ENCODE peak calls at places on chromosome 19, in four cellular contexts. Q is mesendoderm, B is IMR-90, W is H1. T is an unnamed sample.

GRCh38 chr19:30047355-30047895 is 105.4 kb downstream of the URI1 start:
- DNase-seq in Q (no peak), B (no peak), W (no peak), T (no peak)

GRCh38 chr19:16315825-16316505 is 8.7 kb upstream of the KLF2 start:
- DNase-seq in Q (no peak), B (peak), W (no peak), T (no peak)

GRCh38 chr19:35254341-35255297 is 5.8 kb downstream of the LSR start:
- DNase-seq in Q (no peak), B (no peak), W (no peak), T (no peak)

GRCh38 chr19:33780746-33781145 is 15.9 kb upstream of the KCTD15 start:
- DNase-seq in Q (no peak), B (no peak), W (no peak), T (no peak)

GRCh38 chr19:35144600-35145436 is 1.8 kb downstream of the FXYD7 start:
- DNase-seq in Q (peak), B (no peak), W (no peak), T (peak)

GRCh38 chr19:2122251-2122650 is 25.5 kb downstream of the IZUMO4 start:
- DNase-seq in Q (no peak), B (no peak), W (no peak), T (no peak)

GRCh38 chr19:46990998-46991676 is 28.5 kb upstream of the NPAS1 start:
- DNase-seq in Q (peak), B (peak), W (peak), T (peak)

GRCh38 chr19:45553464-45553863 is 31.1 kb downstream of the OPA3 start:
- DNase-seq in Q (peak), B (no peak), W (peak), T (peak)

GRCh38 chr19:35211545-35212230 is 16.9 kb downstream of the FAM187B start:
- DNase-seq in Q (no peak), B (no peak), W (no peak), T (no peak)

GRCh38 chr19:6753178-6754031 is 13.8 kb downstream of the SH2D3A start:
- DNase-seq in Q (peak), B (peak), W (peak), T (peak)

GRCh38 chr19:45809643-45810159 is 5.4 kb downstream of the RSPH6A start:
- DNase-seq in Q (peak), B (peak), W (no peak), T (peak)

GRCh38 chr19:41649827-41650226 is 23.0 kb upstream of the CEACAM4 start:
- DNase-seq in Q (no peak), B (no peak), W (no peak), T (no peak)

GRCh38 chr19:18633321-18633720 is 3.5 kb upstream of the KLHL26 start:
- DNase-seq in Q (no peak), B (no peak), W (no peak), T (no peak)
- H3K23ac ChIP-seq in Q (no peak), B (no peak), W (no peak), T (no peak)

DNA sequence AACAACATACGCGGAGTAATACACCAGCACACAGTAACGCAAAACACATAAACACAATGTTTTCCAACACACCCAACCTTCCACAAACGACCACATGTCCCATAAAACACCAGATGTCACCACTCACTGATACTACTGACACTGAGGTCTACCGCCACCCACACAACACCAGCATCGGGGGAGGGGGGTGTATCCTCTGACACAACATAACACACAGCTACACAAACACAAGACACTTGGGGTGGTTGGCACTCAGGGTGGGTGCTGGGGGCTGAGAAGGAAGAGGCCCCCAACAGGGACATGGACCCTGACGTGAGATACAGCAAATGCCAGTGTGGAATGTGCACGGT is 1.5 kb upstream of the KCNN4 start:
- DNase-seq in Q (no peak), B (no peak), W (no peak), T (no peak)
- H3K56ac ChIP-seq in Q (no peak), B (no peak), W (no peak), T (no peak)

GRCh38 chr19:54451997-54452396 is 3.0 kb downstream of the LENG8 start:
- DNase-seq in Q (no peak), B (no peak), W (no peak), T (no peak)

GRCh38 chr19:54451331-54451871 is 2.4 kb downstream of the LENG8 start:
- DNase-seq in Q (no peak), B (no peak), W (no peak), T (no peak)

GRCh38 chr19:54448037-54448773 is 794 bp upstream of the LENG8 start:
- DNase-seq in Q (peak), B (peak), W (no peak), T (peak)

GRCh38 chr19:54449701-54450069 is 686 bp downstream of the LENG8 start:
- DNase-seq in Q (no peak), B (peak), W (no peak), T (no peak)

DNA sequence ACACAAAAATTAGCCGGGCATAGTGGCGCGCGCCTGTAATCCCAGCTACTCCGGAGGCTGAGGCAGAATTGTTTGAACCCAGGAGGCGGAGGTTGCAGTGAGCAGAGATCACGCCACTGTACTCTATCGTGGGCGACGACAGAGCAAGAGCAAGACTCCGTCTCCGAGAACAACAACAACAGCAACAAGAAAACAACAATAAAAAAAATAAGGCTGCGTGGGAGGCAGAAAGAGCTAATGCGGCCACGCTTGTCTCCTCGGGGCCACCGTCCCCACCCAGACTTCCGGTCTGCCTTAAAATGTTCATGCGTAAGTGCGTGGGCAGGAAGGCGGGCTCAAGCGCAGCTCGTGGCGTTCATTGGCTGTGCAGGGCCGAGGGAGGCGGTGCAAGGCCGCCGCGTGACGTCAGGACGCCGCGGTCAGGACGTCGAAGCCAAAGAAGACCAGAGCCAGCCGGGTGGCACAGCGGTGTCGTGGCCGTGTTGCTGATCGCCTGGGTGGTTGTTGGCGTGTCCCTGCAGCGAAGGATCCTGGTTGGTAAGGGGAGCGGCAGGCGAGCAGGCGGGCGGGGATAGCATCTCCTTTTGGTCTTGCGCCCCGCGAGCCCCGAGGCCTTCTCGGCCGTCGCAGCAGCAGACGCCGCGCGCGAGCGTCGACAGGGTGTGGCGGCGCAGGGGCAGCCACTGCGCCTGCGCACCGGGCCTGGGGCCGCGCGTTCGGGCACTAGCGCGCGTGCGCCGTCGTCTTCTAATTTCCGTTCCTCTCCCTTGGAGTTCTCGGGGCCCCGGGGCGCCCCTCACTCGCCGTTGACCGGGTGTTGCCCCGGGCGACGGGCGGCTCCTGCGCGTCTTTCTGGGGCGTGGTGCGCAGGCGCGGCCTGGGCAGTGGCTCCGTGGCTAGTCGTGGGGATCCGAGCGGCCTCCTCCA is at the start of gene LENG8:
- DNase-seq in Q (peak), B (peak), W (no peak), T (peak)
- H3K23ac ChIP-seq in Q (no peak), B (peak), W (no peak), T (no peak)

GRCh38 chr19:5292453-5292842 is 48.2 kb downstream of the PTPRS start:
- DNase-seq in Q (no peak), B (peak), W (no peak), T (no peak)
- H3K56ac ChIP-seq in Q (peak), B (peak), W (no peak), T (no peak)

GRCh38 chr19:14495678-14496028 is 274 bp downstream of the GIPC1 start:
- DNase-seq in Q (no peak), B (no peak), W (no peak), T (no peak)
- H3K23ac ChIP-seq in Q (no peak), B (peak), W (no peak), T (no peak)

GRCh38 chr19:48461982-48462655 is 6.7 kb downstream of the KCNJ14 start:
- DNase-seq in Q (peak), B (no peak), W (peak), T (peak)
- H3K56ac ChIP-seq in Q (no peak), B (no peak), W (no peak), T (no peak)

GRCh38 chr19:39515551-39516191 is 732 bp downstream of the SELENOV start:
- DNase-seq in Q (no peak), B (no peak), W (no peak), T (no peak)
- H3K23ac ChIP-seq in Q (peak), B (no peak), W (no peak), T (no peak)

GRCh38 chr19:39037194-39037593 is 4.8 kb upstream of the FBXO27 start:
- DNase-seq in Q (no peak), B (no peak), W (no peak), T (no peak)

GRCh38 chr19:39032164-39032918 is at the start of gene FBXO27:
- DNase-seq in Q (peak), B (no peak), W (no peak), T (peak)

GRCh38 chr19:39038098-39038497 is 5.7 kb upstream of the FBXO27 start:
- DNase-seq in Q (peak), B (peak), W (no peak), T (peak)
- H3K56ac ChIP-seq in Q (peak), B (no peak), W (no peak), T (no peak)

GRCh38 chr19:12294308-12295158 is at the start of gene ZNF44:
- DNase-seq in Q (peak), B (peak), W (peak), T (peak)
- H3K23ac ChIP-seq in Q (no peak), B (no peak), W (no peak), T (no peak)

GRCh38 chr19:11223208-11223607 is 16.2 kb upstream of the ANGPTL8 start:
- DNase-seq in Q (no peak), B (no peak), W (no peak), T (no peak)
- H3K56ac ChIP-seq in Q (no peak), B (no peak), W (no peak), T (no peak)

T was measured in H9.